ENCODE peak calls at places on chromosomes 11 and 22, in nine cellular contexts. R is HFF-Myc; C is skeletal muscle cell; P is fibroblast of the aortic adventitia; O is PC-3; Y is Calu3; D is left cardiac atrium; N is stimulated activated CD4-positive, alpha-beta T cell treated with anti-CD3 and anti-CD28 coated beads, Interleukin-15, amount 100 ng/mL, for 24 hours; I is left ventricle myocardium inferior. K is an unnamed sample.

GRCh38 chr11:2192435-2192834 is 20.8 kb upstream of the TH start:
- DNase-seq in R (no peak), Y (no peak), D (no peak), I (no peak), P (no peak), N (no peak), O (no peak), C (no peak), K (no peak)

GRCh38 chr11:130165601-130166456 is 6.2 kb downstream of the ST14 start:
- DNase-seq in C (no peak), I (no peak), P (no peak), R (no peak), Y (no peak), N (no peak), O (no peak), D (no peak), K (no peak)

GRCh38 chr11:58926695-58927094 is 12.6 kb upstream of the GLYATL1 start:
- DNase-seq in O (peak; percentile 46), D (no peak), N (no peak), C (no peak), P (peak; percentile 78), Y (no peak), I (no peak), R (no peak), K (no peak)

GRCh38 chr11:85815186-85815911 is 4.4 kb upstream of the SYTL2 start:
- DNase-seq in D (no peak), I (no peak), C (peak; percentile 39), O (peak; percentile 89), Y (no peak), P (peak; percentile 37), R (peak; percentile 21), N (no peak), K (no peak)

GRCh38 chr11:130674686-130675085 is 226.2 kb downstream of the ADAMTS15 start:
- DNase-seq in C (no peak), N (no peak), Y (no peak), P (peak; percentile 57), R (no peak), D (no peak), O (no peak), I (no peak), K (no peak)

GRCh38 chr11:133903875-133904817 is 52.6 kb downstream of the IGSF9B start:
- DNase-seq in N (no peak), D (no peak), I (no peak), O (no peak), C (no peak), R (no peak), P (no peak), Y (no peak), K (no peak)

GRCh38 chr22:42889290-42889689 is 32.2 kb upstream of the ARFGAP3 start:
- DNase-seq in O (no peak), D (no peak), P (no peak), N (no peak), C (no peak), R (no peak), Y (no peak), I (no peak), K (no peak)

GRCh38 chr11:74311352-74311926 is at the start of gene P4HA3:
- DNase-seq in Y (peak; percentile 64), O (peak; percentile 67), D (peak; percentile 79), C (no peak), I (peak; percentile 69), R (no peak), N (peak; percentile 75), P (peak; percentile 25), K (peak; percentile 92)

GRCh38 chr22:38540731-38541130 is 29.3 kb downstream of the DMC1 start:
- DNase-seq in R (no peak), O (no peak), D (no peak), N (no peak), P (no peak), Y (no peak), C (no peak), I (no peak), K (no peak)

GRCh38 chr22:18021431-18021830 is 2.9 kb downstream of the MICAL3 start:
- DNase-seq in D (no peak), P (no peak), N (no peak), C (no peak), Y (no peak), R (no peak), I (no peak), O (no peak), K (no peak)

GRCh38 chr11:69950120-69950519 is 128.0 kb upstream of the ANO1 start:
- DNase-seq in O (peak; percentile 72), I (no peak), D (no peak), P (peak; percentile 4), C (no peak), Y (peak; percentile 69), R (no peak), N (peak; percentile 43), K (peak; percentile 81)

GRCh38 chr11:64358536-64358906 is 441 bp upstream of the RPS6KA4 start:
- DNase-seq in N (no peak), C (no peak), R (no peak), Y (no peak), P (no peak), O (no peak), I (no peak), D (no peak), K (no peak)

GRCh38 chr22:48105254-48105653 is 1342.8 kb downstream of the TBC1D22A start:
- DNase-seq in C (no peak), I (no peak), D (no peak), Y (no peak), O (no peak), P (no peak), N (no peak), R (no peak), K (no peak)

GRCh38 chr11:96655474-96655873 is 265.7 kb downstream of the JRKL start:
- DNase-seq in O (no peak), R (no peak), Y (no peak), I (no peak), P (no peak), N (no peak), D (no peak), C (no peak), K (no peak)

GRCh38 chr11:109697140-109697843 is 275.3 kb downstream of the C11orf87 start:
- DNase-seq in D (no peak), R (peak; percentile 3), P (peak; percentile 68), Y (no peak), C (no peak), N (no peak), I (no peak), O (peak; percentile 64), K (peak; percentile 22)

GRCh38 chr11:45489281-45489906 is 176.0 kb downstream of the CHST1 start:
- DNase-seq in C (no peak), D (no peak), R (no peak), O (no peak), P (no peak), N (no peak), I (no peak), Y (no peak), K (no peak)

K was measured in K562.